ENCODE peak calls at places on chromosomes 13 and 19, in five cellular contexts. A is tibial artery, S is AG04450, B is left ventricle myocardium inferior, K is ovary. R is an unnamed sample.

GRCh38 chr13:94825507-94825906 is 113.2 kb upstream of the SOX21 start:
- DNase-seq in K (peak), B (peak), A (peak), S (no peak), R (no peak)

GRCh38 chr19:12880551-12881171 is 588 bp downstream of the DNASE2 start:
- DNase-seq in B (no peak), S (no peak), K (no peak), A (peak), R (no peak)

GRCh38 chr13:108155185-108156106 is 59.9 kb downstream of the LIG4 start:
- DNase-seq in K (no peak), B (peak), S (no peak), A (no peak), R (no peak)

GRCh38 chr19:45767410-45767880 is 1.6 kb downstream of the SIX5 start:
- DNase-seq in B (peak), S (peak), A (peak), K (peak), R (peak)

GRCh38 chr19:39402417-39403297 is 4.0 kb upstream of the ZFP36 start:
- DNase-seq in B (peak), S (peak), A (peak), K (peak), R (no peak)

GRCh38 chr19:35170359-35171061 is 16.0 kb downstream of the FXYD5 start:
- DNase-seq in B (no peak), A (no peak), K (no peak), S (no peak), R (no peak)

GRCh38 chr13:91240341-91240740 is 107.1 kb upstream of the MIR17HG start:
- DNase-seq in S (no peak), B (no peak), A (no peak), K (no peak), R (no peak)

GRCh38 chr19:50475736-50476223 is 527 bp upstream of the EMC10 start:
- DNase-seq in A (no peak), B (no peak), S (no peak), K (no peak), R (no peak)

GRCh38 chr19:45824041-45824471 is 8.9 kb upstream of the RSPH6A start:
- DNase-seq in A (no peak), K (no peak), B (no peak), S (no peak), R (no peak)

GRCh38 chr19:31436121-31436776 is 87.0 kb upstream of the TSHZ3 start:
- DNase-seq in S (no peak), B (no peak), A (no peak), K (no peak), R (no peak)

GRCh38 chr13:46861959-46862358 is 34.9 kb downstream of the HTR2A start:
- DNase-seq in A (no peak), S (no peak), B (no peak), K (no peak), R (no peak)

GRCh38 chr19:40625406-40626120 is 24.4 kb downstream of the LTBP4 start:
- DNase-seq in A (no peak), K (no peak), B (no peak), S (no peak), R (no peak)

GRCh38 chr13:113735750-113736149 is 23.3 kb upstream of the TMEM255B start:
- DNase-seq in A (no peak), B (no peak), S (no peak), K (no peak), R (no peak)

GRCh38 chr19:13181747-13182388 is 31.7 kb downstream of the IER2 start:
- DNase-seq in K (peak), A (peak), S (no peak), B (peak), R (no peak)

GRCh38 chr13:39603424-39603947 is 493 bp upstream of the LHFPL6 start:
- DNase-seq in B (no peak), K (peak), A (no peak), S (no peak), R (no peak)

GRCh38 chr13:40812724-40813445 is 23.5 kb downstream of the SLC25A15 start:
- DNase-seq in B (no peak), S (peak), A (no peak), K (no peak), R (no peak)

GRCh38 chr19:7817801-7818200 is 12.2 kb upstream of the EVI5L start:
- DNase-seq in S (no peak), K (no peak), A (no peak), B (no peak), R (no peak)

GRCh38 chr13:97367016-97367415 is 67.0 kb upstream of the RAP2A start:
- DNase-seq in K (no peak), A (no peak), B (no peak), S (no peak), R (no peak)

GRCh38 chr19:52216401-52216800 is 26.5 kb downstream of the PPP2R1A start:
- DNase-seq in S (no peak), K (no peak), B (no peak), A (no peak), R (no peak)

GRCh38 chr19:57946316-57946715 is 1.2 kb downstream of the ZNF256 start:
- DNase-seq in A (no peak), K (no peak), S (no peak), B (no peak), R (no peak)

GRCh38 chr13:103799028-103799427 is 732.8 kb upstream of the SLC10A2 start:
- DNase-seq in S (no peak), B (no peak), K (no peak), A (no peak), R (no peak)

GRCh38 chr19:43433689-43434088 is 19.0 kb downstream of the TEX101 start:
- DNase-seq in K (no peak), B (no peak), S (no peak), A (no peak), R (no peak)

GRCh38 chr13:97028441-97029299 is 34.4 kb upstream of the OXGR1 start:
- DNase-seq in K (peak), B (peak), A (peak), S (no peak), R (no peak)

GRCh38 chr19:50331187-50332013 is 2.2 kb upstream of the KCNC3 start:
- DNase-seq in B (no peak), S (no peak), K (no peak), A (no peak), R (no peak)

GRCh38 chr13:99214232-99214631 is 13.6 kb downstream of the UBAC2 start:
- DNase-seq in B (no peak), K (no peak), S (no peak), A (no peak), R (no peak)

GRCh38 chr13:106113796-106114195 is 421.7 kb downstream of the EFNB2 start:
- DNase-seq in A (no peak), S (no peak), K (no peak), B (no peak), R (no peak)

DNA sequence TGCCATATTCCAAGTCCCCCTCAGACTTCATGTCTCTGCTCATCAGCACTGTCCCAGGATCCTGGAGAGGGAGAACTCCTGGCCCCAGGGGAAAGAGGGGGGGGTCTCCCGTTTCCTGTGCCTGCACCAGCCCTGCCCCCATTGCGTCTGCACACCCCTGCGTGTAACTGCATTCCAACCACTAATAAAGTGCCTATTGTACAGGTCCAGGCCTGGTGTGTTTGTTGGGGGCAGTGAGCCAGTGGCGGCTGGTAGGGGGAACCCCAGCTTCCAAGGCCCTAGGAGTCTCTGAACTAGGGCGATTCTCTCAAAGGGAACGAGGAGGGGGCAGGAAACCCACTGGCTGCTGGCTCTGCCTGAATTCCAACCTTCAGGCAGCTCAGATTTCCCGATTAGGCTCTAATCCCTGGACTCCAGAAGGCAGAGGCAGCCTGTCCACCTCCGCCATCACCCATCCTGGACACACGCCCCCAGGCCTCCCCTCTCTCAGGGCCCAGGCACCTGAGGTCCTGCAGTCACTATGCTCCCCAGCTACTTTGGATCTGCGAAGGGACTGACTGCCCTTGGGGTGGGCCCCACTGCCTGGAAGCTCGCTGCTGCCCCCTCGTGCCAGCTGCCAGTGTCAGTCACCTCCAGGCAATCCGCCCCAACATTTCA is 9.7 kb upstream of the ILF3 start:
- DNase-seq in A (peak), B (peak), S (peak), K (peak), R (no peak)
- TF ChIP-seq CTCF in A (peak), B (peak), S (peak), K (peak), R (peak)

GRCh38 chr19:19386373-19386869 is 19.1 kb upstream of the GATAD2A start:
- DNase-seq in B (no peak), S (no peak), A (no peak), K (no peak), R (no peak)
- TF ChIP-seq CTCF in B (no peak), S (peak), A (no peak), K (no peak), R (peak)

GRCh38 chr19:10388957-10389356 is 8.6 kb upstream of the TYK2 start:
- DNase-seq in K (peak), A (peak), S (peak), B (peak), R (no peak)

GRCh38 chr19:10393137-10393536 is 10.2 kb downstream of the CDC37 start:
- DNase-seq in A (no peak), S (no peak), K (no peak), B (no peak), R (no peak)

GRCh38 chr19:10390652-10391286 is 10.4 kb upstream of the TYK2 start:
- DNase-seq in K (peak), S (peak), B (peak), A (peak), R (no peak)

GRCh38 chr19:10392120-10392519 is 11.2 kb downstream of the CDC37 start:
- DNase-seq in S (no peak), A (no peak), K (no peak), B (no peak), R (no peak)

DNA sequence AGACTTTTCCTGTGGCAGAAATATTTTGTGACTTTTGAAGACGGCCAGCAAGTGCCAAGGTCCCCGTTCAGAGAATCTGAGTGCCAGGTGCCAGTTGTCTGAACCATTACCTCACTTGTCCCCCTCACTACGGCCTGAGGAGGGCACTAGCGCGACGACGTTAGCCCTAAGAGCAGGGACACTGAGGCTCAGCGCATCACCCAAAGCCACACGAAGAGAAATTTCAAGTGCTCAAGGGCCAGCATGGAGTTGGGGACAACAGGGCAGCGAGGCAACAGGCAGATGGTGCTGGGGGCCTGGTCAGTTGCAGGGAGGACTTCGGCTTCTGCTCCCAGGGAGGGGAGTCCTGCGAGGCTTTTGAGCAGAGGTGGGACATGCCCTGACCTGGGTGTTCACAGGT is 9.5 kb upstream of the TYK2 start:
- DNase-seq in K (no peak), A (no peak), S (no peak), B (no peak), R (no peak)
- TF ChIP-seq CTCF in K (no peak), A (no peak), S (peak), B (no peak), R (no peak)

DNA sequence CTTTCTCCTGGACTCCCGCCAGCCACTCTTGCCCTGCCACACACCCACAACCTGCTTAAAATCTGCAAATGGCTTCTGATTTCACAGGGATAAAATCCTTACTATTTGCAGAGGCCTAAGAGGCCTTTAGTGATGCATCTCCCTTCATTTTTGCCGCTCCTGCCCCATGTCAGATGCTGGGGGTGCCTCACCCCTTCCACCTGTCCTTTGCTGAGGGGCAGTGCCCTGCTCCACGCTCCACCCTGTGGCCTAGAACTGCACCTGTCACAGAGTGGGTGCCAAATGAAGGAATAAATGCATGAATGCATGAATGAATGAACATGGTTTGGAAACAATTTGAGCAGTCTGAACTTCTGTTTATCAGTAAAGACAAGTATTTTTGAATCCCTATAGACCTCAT is 34.1 kb upstream of the UQCRFS1 start:
- DNase-seq in K (no peak), A (no peak), B (no peak), S (no peak), R (no peak)
- TF ChIP-seq CTCF in K (no peak), A (no peak), B (no peak), S (no peak), R (no peak)

GRCh38 chr19:53881482-53882390 is at the start of gene PRKCG:
- DNase-seq in B (peak), A (no peak), K (no peak), S (no peak), R (no peak)
- TF ChIP-seq CTCF in B (peak), A (peak), K (no peak), S (peak), R (peak)